ENCODE peak calls at places on chromosomes 2 and 18, in seven cellular contexts. One of them, this sample, is unnamed.
A peak's percentile ranks its signal among the peaks of the same experiment; 100 is the strongest.

GRCh38 chr18:6219116-6219717 is 195.5 kb downstream of the L3MBTL4 start:
- DNase-seq in stomach: no peak
- DNase-seq in K562: peak; percentile 36
- DNase-seq in NCI-H1105 treated with DMSO at 0.1 percent for 48 hours: peak; percentile 8
- DNase-seq in endothelial cell: peak; percentile 77
- DNase-seq in WTC11: peak; percentile 77
- DNase-seq in NCI-H510A treated with DMSO at 0.1 percent for 48 hours: no peak
- DNase-seq in this sample: peak; percentile 80

GRCh38 chr2:174702541-174702940 is 61.7 kb downstream of the CHRNA1 start:
- DNase-seq in stomach: no peak
- DNase-seq in K562: no peak
- DNase-seq in NCI-H1105 treated with DMSO at 0.1 percent for 48 hours: no peak
- DNase-seq in endothelial cell: no peak
- DNase-seq in WTC11: no peak
- DNase-seq in NCI-H510A treated with DMSO at 0.1 percent for 48 hours: no peak
- DNase-seq in this sample: no peak

GRCh38 chr2:209086761-209087160 is 337.1 kb upstream of the MAP2 start:
- DNase-seq in stomach: no peak
- DNase-seq in K562: no peak
- DNase-seq in NCI-H1105 treated with DMSO at 0.1 percent for 48 hours: no peak
- DNase-seq in endothelial cell: no peak
- DNase-seq in WTC11: no peak
- DNase-seq in NCI-H510A treated with DMSO at 0.1 percent for 48 hours: no peak
- DNase-seq in this sample: no peak

GRCh38 chr2:102581911-102582310 is 37.4 kb upstream of the SLC9A2 start:
- DNase-seq in stomach: no peak
- DNase-seq in K562: no peak
- DNase-seq in NCI-H1105 treated with DMSO at 0.1 percent for 48 hours: no peak
- DNase-seq in endothelial cell: no peak
- DNase-seq in WTC11: no peak
- DNase-seq in NCI-H510A treated with DMSO at 0.1 percent for 48 hours: no peak
- DNase-seq in this sample: no peak

GRCh38 chr2:169119117-169119770 is 49.9 kb downstream of the DHRS9 start:
- DNase-seq in stomach: no peak
- DNase-seq in K562: no peak
- DNase-seq in NCI-H1105 treated with DMSO at 0.1 percent for 48 hours: no peak
- DNase-seq in endothelial cell: no peak
- DNase-seq in WTC11: no peak
- DNase-seq in NCI-H510A treated with DMSO at 0.1 percent for 48 hours: no peak
- DNase-seq in this sample: no peak

GRCh38 chr2:106801256-106801655 is 84.7 kb downstream of the ST6GAL2 start:
- DNase-seq in stomach: no peak
- DNase-seq in K562: no peak
- DNase-seq in NCI-H1105 treated with DMSO at 0.1 percent for 48 hours: no peak
- DNase-seq in endothelial cell: no peak
- DNase-seq in WTC11: peak; percentile 40
- DNase-seq in NCI-H510A treated with DMSO at 0.1 percent for 48 hours: no peak
- DNase-seq in this sample: no peak

GRCh38 chr2:176637497-176638166 is 368.4 kb downstream of the MTX2 start:
- DNase-seq in stomach: no peak
- DNase-seq in K562: no peak
- DNase-seq in NCI-H1105 treated with DMSO at 0.1 percent for 48 hours: peak; percentile 53
- DNase-seq in endothelial cell: peak; percentile 56
- DNase-seq in WTC11: peak; percentile 56
- DNase-seq in NCI-H510A treated with DMSO at 0.1 percent for 48 hours: peak; percentile 50
- DNase-seq in this sample: peak; percentile 61

GRCh38 chr2:200615247-200615646 is 29.4 kb downstream of the AOX1 start:
- DNase-seq in stomach: no peak
- DNase-seq in K562: no peak
- DNase-seq in NCI-H1105 treated with DMSO at 0.1 percent for 48 hours: no peak
- DNase-seq in endothelial cell: no peak
- DNase-seq in WTC11: no peak
- DNase-seq in NCI-H510A treated with DMSO at 0.1 percent for 48 hours: no peak
- DNase-seq in this sample: no peak

GRCh38 chr2:239152916-239153305 is 247.9 kb downstream of the HDAC4 start:
- DNase-seq in stomach: peak; percentile 8
- DNase-seq in K562: no peak
- DNase-seq in NCI-H1105 treated with DMSO at 0.1 percent for 48 hours: no peak
- DNase-seq in endothelial cell: no peak
- DNase-seq in WTC11: no peak
- DNase-seq in NCI-H510A treated with DMSO at 0.1 percent for 48 hours: no peak
- DNase-seq in this sample: no peak

GRCh38 chr18:10303171-10303570 is 151.3 kb upstream of the APCDD1 start:
- DNase-seq in stomach: no peak
- DNase-seq in K562: no peak
- DNase-seq in NCI-H1105 treated with DMSO at 0.1 percent for 48 hours: no peak
- DNase-seq in endothelial cell: no peak
- DNase-seq in WTC11: no peak
- DNase-seq in NCI-H510A treated with DMSO at 0.1 percent for 48 hours: no peak
- DNase-seq in this sample: no peak

GRCh38 chr2:153287109-153287801 is 191.3 kb downstream of the RPRM start:
- DNase-seq in stomach: no peak
- DNase-seq in K562: no peak
- DNase-seq in NCI-H1105 treated with DMSO at 0.1 percent for 48 hours: no peak
- DNase-seq in endothelial cell: peak; percentile 18
- DNase-seq in WTC11: peak; percentile 82
- DNase-seq in NCI-H510A treated with DMSO at 0.1 percent for 48 hours: no peak
- DNase-seq in this sample: peak; percentile 82

GRCh38 chr2:45643095-45643494 is 8.4 kb upstream of the PRKCE start:
- DNase-seq in stomach: no peak
- DNase-seq in K562: no peak
- DNase-seq in NCI-H1105 treated with DMSO at 0.1 percent for 48 hours: no peak
- DNase-seq in endothelial cell: no peak
- DNase-seq in WTC11: peak; percentile 24
- DNase-seq in NCI-H510A treated with DMSO at 0.1 percent for 48 hours: no peak
- DNase-seq in this sample: no peak

GRCh38 chr2:216960926-216961325 is 101.1 kb upstream of the TNP1 start:
- DNase-seq in stomach: no peak
- DNase-seq in K562: no peak
- DNase-seq in NCI-H1105 treated with DMSO at 0.1 percent for 48 hours: no peak
- DNase-seq in endothelial cell: no peak
- DNase-seq in WTC11: no peak
- DNase-seq in NCI-H510A treated with DMSO at 0.1 percent for 48 hours: no peak
- DNase-seq in this sample: no peak

GRCh38 chr2:75064691-75065396 is 106.4 kb downstream of the POLE4 start:
- DNase-seq in stomach: peak; percentile 70
- DNase-seq in K562: peak; percentile 68
- DNase-seq in NCI-H1105 treated with DMSO at 0.1 percent for 48 hours: peak; percentile 5
- DNase-seq in endothelial cell: peak; percentile 70
- DNase-seq in WTC11: peak; percentile 81
- DNase-seq in NCI-H510A treated with DMSO at 0.1 percent for 48 hours: peak; percentile 39
- DNase-seq in this sample: peak; percentile 79

GRCh38 chr2:216555274-216555673 is 56.6 kb downstream of the RPL37A start:
- DNase-seq in stomach: peak; percentile 81
- DNase-seq in K562: no peak
- DNase-seq in NCI-H1105 treated with DMSO at 0.1 percent for 48 hours: peak; percentile 21
- DNase-seq in endothelial cell: no peak
- DNase-seq in WTC11: no peak
- DNase-seq in NCI-H510A treated with DMSO at 0.1 percent for 48 hours: no peak
- DNase-seq in this sample: no peak

GRCh38 chr2:164060031-164060430 is 324.2 kb upstream of the FIGN start:
- DNase-seq in stomach: no peak
- DNase-seq in K562: no peak
- DNase-seq in NCI-H1105 treated with DMSO at 0.1 percent for 48 hours: no peak
- DNase-seq in endothelial cell: no peak
- DNase-seq in WTC11: no peak
- DNase-seq in NCI-H510A treated with DMSO at 0.1 percent for 48 hours: no peak
- DNase-seq in this sample: no peak

GRCh38 chr2:162021659-162022058 is 52.4 kb downstream of the DPP4 start:
- DNase-seq in stomach: no peak
- DNase-seq in K562: no peak
- DNase-seq in NCI-H1105 treated with DMSO at 0.1 percent for 48 hours: no peak
- DNase-seq in endothelial cell: no peak
- DNase-seq in WTC11: no peak
- DNase-seq in NCI-H510A treated with DMSO at 0.1 percent for 48 hours: no peak
- DNase-seq in this sample: no peak

GRCh38 chr18:31278609-31279071 is 39.3 kb upstream of the DSG1 start:
- DNase-seq in stomach: no peak
- DNase-seq in K562: no peak
- DNase-seq in NCI-H1105 treated with DMSO at 0.1 percent for 48 hours: no peak
- DNase-seq in endothelial cell: no peak
- DNase-seq in WTC11: no peak
- DNase-seq in NCI-H510A treated with DMSO at 0.1 percent for 48 hours: no peak
- DNase-seq in this sample: no peak

GRCh38 chr18:28588884-28589549 is 412.1 kb upstream of the CDH2 start:
- DNase-seq in stomach: no peak
- DNase-seq in K562: no peak
- DNase-seq in NCI-H1105 treated with DMSO at 0.1 percent for 48 hours: no peak
- DNase-seq in endothelial cell: no peak
- DNase-seq in WTC11: no peak
- DNase-seq in NCI-H510A treated with DMSO at 0.1 percent for 48 hours: no peak
- DNase-seq in this sample: no peak

GRCh38 chr2:11144077-11144723 is 11.1 kb upstream of the SLC66A3 start:
- DNase-seq in stomach: no peak
- DNase-seq in K562: no peak
- DNase-seq in NCI-H1105 treated with DMSO at 0.1 percent for 48 hours: no peak
- DNase-seq in endothelial cell: no peak
- DNase-seq in WTC11: no peak
- DNase-seq in NCI-H510A treated with DMSO at 0.1 percent for 48 hours: peak; percentile 24
- DNase-seq in this sample: no peak

GRCh38 chr2:158467248-158467647 is 10.5 kb downstream of the PKP4 start:
- DNase-seq in stomach: no peak
- DNase-seq in K562: no peak
- DNase-seq in NCI-H1105 treated with DMSO at 0.1 percent for 48 hours: no peak
- DNase-seq in endothelial cell: no peak
- DNase-seq in WTC11: no peak
- DNase-seq in NCI-H510A treated with DMSO at 0.1 percent for 48 hours: no peak
- DNase-seq in this sample: no peak

GRCh38 chr2:121650554-121650930 is 1.3 kb upstream of the CLASP1 start:
- DNase-seq in stomach: no peak
- DNase-seq in K562: peak; percentile 15
- DNase-seq in NCI-H1105 treated with DMSO at 0.1 percent for 48 hours: no peak
- DNase-seq in endothelial cell: peak; percentile 21
- DNase-seq in WTC11: peak; percentile 20
- DNase-seq in NCI-H510A treated with DMSO at 0.1 percent for 48 hours: no peak
- DNase-seq in this sample: peak; percentile 52

GRCh38 chr2:9364791-9365497 is 58.4 kb downstream of the ITGB1BP1 start:
- DNase-seq in stomach: no peak
- DNase-seq in K562: no peak
- DNase-seq in NCI-H1105 treated with DMSO at 0.1 percent for 48 hours: no peak
- DNase-seq in endothelial cell: no peak
- DNase-seq in WTC11: no peak
- DNase-seq in NCI-H510A treated with DMSO at 0.1 percent for 48 hours: no peak
- DNase-seq in this sample: no peak

GRCh38 chr18:49020621-49021021 is 69.9 kb upstream of the SMAD7 start:
- DNase-seq in stomach: peak; percentile 23
- DNase-seq in K562: no peak
- DNase-seq in NCI-H1105 treated with DMSO at 0.1 percent for 48 hours: no peak
- DNase-seq in endothelial cell: no peak
- DNase-seq in WTC11: no peak
- DNase-seq in NCI-H510A treated with DMSO at 0.1 percent for 48 hours: no peak
- DNase-seq in this sample: peak; percentile 40

GRCh38 chr2:67838205-67838604 is 224.6 kb downstream of the C1D start:
- DNase-seq in stomach: no peak
- DNase-seq in K562: no peak
- DNase-seq in NCI-H1105 treated with DMSO at 0.1 percent for 48 hours: no peak
- DNase-seq in endothelial cell: no peak
- DNase-seq in WTC11: no peak
- DNase-seq in NCI-H510A treated with DMSO at 0.1 percent for 48 hours: no peak
- DNase-seq in this sample: no peak

GRCh38 chr2:30790879-30791278 is 16.4 kb downstream of the CAPN13 start:
- DNase-seq in stomach: no peak
- DNase-seq in K562: no peak
- DNase-seq in NCI-H1105 treated with DMSO at 0.1 percent for 48 hours: no peak
- DNase-seq in endothelial cell: no peak
- DNase-seq in WTC11: no peak
- DNase-seq in NCI-H510A treated with DMSO at 0.1 percent for 48 hours: no peak
- DNase-seq in this sample: no peak

GRCh38 chr2:187506416-187506815 is 47.8 kb downstream of the TFPI start:
- DNase-seq in stomach: no peak
- DNase-seq in K562: no peak
- DNase-seq in NCI-H1105 treated with DMSO at 0.1 percent for 48 hours: no peak
- DNase-seq in endothelial cell: no peak
- DNase-seq in WTC11: no peak
- DNase-seq in NCI-H510A treated with DMSO at 0.1 percent for 48 hours: no peak
- DNase-seq in this sample: no peak

GRCh38 chr2:150878347-150878746 is 383.3 kb downstream of the RBM43 start:
- DNase-seq in stomach: no peak
- DNase-seq in K562: no peak
- DNase-seq in NCI-H1105 treated with DMSO at 0.1 percent for 48 hours: no peak
- DNase-seq in endothelial cell: no peak
- DNase-seq in WTC11: no peak
- DNase-seq in NCI-H510A treated with DMSO at 0.1 percent for 48 hours: no peak
- DNase-seq in this sample: no peak

GRCh38 chr2:219368690-219369108 is 19.0 kb downstream of the DNPEP start:
- DNase-seq in stomach: no peak
- DNase-seq in K562: no peak
- DNase-seq in NCI-H1105 treated with DMSO at 0.1 percent for 48 hours: no peak
- DNase-seq in endothelial cell: no peak
- DNase-seq in WTC11: no peak
- DNase-seq in NCI-H510A treated with DMSO at 0.1 percent for 48 hours: no peak
- DNase-seq in this sample: no peak

GRCh38 chr2:159828736-159829135 is 30.7 kb upstream of the CD302 start:
- DNase-seq in stomach: no peak
- DNase-seq in K562: no peak
- DNase-seq in NCI-H1105 treated with DMSO at 0.1 percent for 48 hours: no peak
- DNase-seq in endothelial cell: no peak
- DNase-seq in WTC11: no peak
- DNase-seq in NCI-H510A treated with DMSO at 0.1 percent for 48 hours: no peak
- DNase-seq in this sample: no peak

GRCh38 chr2:43057026-43057741 is 169.2 kb downstream of the ZFP36L2 start:
- DNase-seq in stomach: peak; percentile 81
- DNase-seq in K562: no peak
- DNase-seq in NCI-H1105 treated with DMSO at 0.1 percent for 48 hours: peak; percentile 10
- DNase-seq in endothelial cell: no peak
- DNase-seq in WTC11: no peak
- DNase-seq in NCI-H510A treated with DMSO at 0.1 percent for 48 hours: no peak
- DNase-seq in this sample: no peak

GRCh38 chr2:238061310-238062202 is 755 bp downstream of the SCLY start:
- DNase-seq in stomach: no peak
- DNase-seq in K562: peak; percentile 21
- DNase-seq in NCI-H1105 treated with DMSO at 0.1 percent for 48 hours: peak; percentile 15
- DNase-seq in endothelial cell: peak; percentile 41
- DNase-seq in WTC11: peak; percentile 57
- DNase-seq in NCI-H510A treated with DMSO at 0.1 percent for 48 hours: peak; percentile 66
- DNase-seq in this sample: peak; percentile 67

GRCh38 chr18:23106575-23106974 is 28.7 kb upstream of the CABLES1 start:
- DNase-seq in stomach: no peak
- DNase-seq in K562: no peak
- DNase-seq in NCI-H1105 treated with DMSO at 0.1 percent for 48 hours: no peak
- DNase-seq in endothelial cell: no peak
- DNase-seq in WTC11: no peak
- DNase-seq in NCI-H510A treated with DMSO at 0.1 percent for 48 hours: no peak
- DNase-seq in this sample: no peak

GRCh38 chr18:56645415-56646016 is 5.6 kb upstream of the WDR7 start:
- DNase-seq in stomach: no peak
- DNase-seq in K562: no peak
- DNase-seq in NCI-H1105 treated with DMSO at 0.1 percent for 48 hours: peak; percentile 11
- DNase-seq in endothelial cell: no peak
- DNase-seq in WTC11: no peak
- DNase-seq in NCI-H510A treated with DMSO at 0.1 percent for 48 hours: peak; percentile 67
- DNase-seq in this sample: no peak

GRCh38 chr18:33812186-33812585 is 234.2 kb downstream of the ASXL3 start:
- DNase-seq in stomach: no peak
- DNase-seq in K562: no peak
- DNase-seq in NCI-H1105 treated with DMSO at 0.1 percent for 48 hours: peak; percentile 99
- DNase-seq in endothelial cell: no peak
- DNase-seq in WTC11: no peak
- DNase-seq in NCI-H510A treated with DMSO at 0.1 percent for 48 hours: peak; percentile 98
- DNase-seq in this sample: no peak

GRCh38 chr18:23725351-23725750 is 36.1 kb downstream of the LAMA3 start:
- DNase-seq in stomach: no peak
- DNase-seq in K562: no peak
- DNase-seq in NCI-H1105 treated with DMSO at 0.1 percent for 48 hours: no peak
- DNase-seq in endothelial cell: no peak
- DNase-seq in WTC11: no peak
- DNase-seq in NCI-H510A treated with DMSO at 0.1 percent for 48 hours: no peak
- DNase-seq in this sample: no peak